ENCODE peak calls at places on chromosomes 6 and 20, in seven cellular contexts. X, H, F, U, A, L and S are unnamed samples.

GRCh38 chr6:29559524-29560287 is at the start of gene UBD:
- DNase-seq in L (no peak), F (no peak), A (no peak), X (no peak), H (no peak), U (no peak), S (no peak)

GRCh38 chr6:16273266-16273665 is 34.9 kb downstream of the GMPR start:
- DNase-seq in F (no peak), U (no peak), X (no peak), H (no peak), A (no peak), L (peak), S (no peak)

GRCh38 chr6:38686270-38687042 is 16.5 kb downstream of the GLO1 start:
- DNase-seq in H (no peak), L (no peak), F (no peak), U (no peak), X (no peak), A (no peak), S (no peak)

GRCh38 chr6:76774750-76775396 is 688.4 kb downstream of the HTR1B start:
- DNase-seq in U (no peak), A (peak), L (no peak), F (no peak), H (no peak), X (no peak), S (no peak)

GRCh38 chr6:53348436-53349208 is at the start of gene ELOVL5:
- DNase-seq in F (peak), X (peak), H (peak), L (peak), A (peak), U (peak), S (peak)

GRCh38 chr20:46485431-46485830 is 27.9 kb downstream of the ZNF334 start:
- DNase-seq in F (no peak), L (no peak), X (no peak), U (no peak), H (no peak), A (no peak), S (no peak)

GRCh38 chr20:44068780-44069191 is 118.2 kb downstream of the JPH2 start:
- DNase-seq in X (no peak), A (no peak), L (no peak), U (no peak), H (no peak), F (no peak), S (peak)

GRCh38 chr20:17854307-17854903 is 114.2 kb downstream of the SNX5 start:
- DNase-seq in H (no peak), X (no peak), U (peak), F (peak), L (peak), A (peak), S (peak)

GRCh38 chr20:62308102-62308822 is 5.5 kb downstream of the ADRM1 start:
- DNase-seq in F (peak), X (no peak), L (no peak), U (no peak), A (no peak), H (no peak), S (peak)

GRCh38 chr6:46792635-46793034 is 554 bp upstream of the MEP1A start:
- DNase-seq in X (no peak), F (no peak), L (no peak), U (no peak), H (no peak), A (no peak), S (no peak)

GRCh38 chr6:33768644-33769120 is 20.2 kb downstream of the LEMD2 start:
- DNase-seq in L (peak), F (peak), H (peak), U (peak), A (peak), X (peak), S (peak)

GRCh38 chr20:41178904-41179432 is 41.6 kb downstream of the PLCG1 start:
- DNase-seq in A (no peak), H (no peak), L (peak), U (no peak), X (no peak), F (peak), S (peak)

GRCh38 chr6:37308084-37308817 is 45.5 kb upstream of the RNF8 start:
- DNase-seq in F (peak), H (no peak), L (peak), U (no peak), A (no peak), X (no peak), S (no peak)

GRCh38 chr6:38088794-38089193 is 269.3 kb downstream of the ZFAND3 start:
- DNase-seq in U (no peak), X (no peak), F (no peak), A (no peak), H (no peak), L (no peak), S (no peak)

GRCh38 chr6:53628354-53629119 is 37.0 kb downstream of the KLHL31 start:
- DNase-seq in U (no peak), H (no peak), F (no peak), A (no peak), X (no peak), L (peak), S (no peak)

GRCh38 chr6:31004285-31004684 is 6.0 kb upstream of the MUC22 start:
- DNase-seq in U (no peak), L (no peak), F (no peak), A (no peak), X (no peak), H (no peak), S (no peak)

GRCh38 chr6:137432054-137432545 is 62.1 kb downstream of the OLIG3 start:
- DNase-seq in A (no peak), F (no peak), U (no peak), L (no peak), X (no peak), H (no peak), S (no peak)

GRCh38 chr6:41747256-41748101 is at the start of gene PGC:
- DNase-seq in X (no peak), A (no peak), U (no peak), H (no peak), L (no peak), F (no peak), S (no peak)

GRCh38 chr6:122471107-122472021 is at the start of gene SERINC1:
- DNase-seq in X (peak), U (peak), F (peak), H (peak), A (peak), L (peak), S (peak)